ENCODE peak calls at places on chromosomes 4 and X, in seven cellular contexts. C is fibroblast of the aortic adventitia; Q is WTC11; L is stimulated activated CD4-positive, alpha-beta T cell treated with anti-CD3 and anti-CD28 coated beads, Interleukin-4, amount 100 ng/mL, for 24 hours; A is upper lobe of right lung; Y is stimulated activated CD8-positive, alpha-beta memory T cell treated with anti-CD3 and anti-CD28 coated beads, Interleukin-15, amount 100 ng/mL, for 48 hours; G is NT2/D1. S is an unnamed sample.

GRCh38 chrX:96919672-96920071 is 36.0 kb downstream of the RPA4 start:
- DNase-seq in C (no peak), Q (no peak), L (no peak), A (no peak), Y (no peak), G (no peak), S (no peak)

GRCh38 chr4:4805805-4806345 is 53.6 kb upstream of the MSX1 start:
- DNase-seq in C (no peak), Q (no peak), L (no peak), A (no peak), Y (no peak), G (no peak), S (no peak)

GRCh38 chr4:110605077-110605476 is 17.8 kb downstream of the PITX2 start:
- DNase-seq in C (no peak), Q (no peak), L (no peak), A (no peak), Y (no peak), G (no peak), S (no peak)

GRCh38 chr4:17189322-17189721 is 290.9 kb upstream of the LDB2 start:
- DNase-seq in C (peak; percentile 86), Q (no peak), L (no peak), A (no peak), Y (no peak), G (no peak), S (no peak)

GRCh38 chr4:186015212-186015817 is 53.6 kb upstream of the TLR3 start:
- DNase-seq in C (no peak), Q (no peak), L (no peak), A (no peak), Y (no peak), G (no peak), S (peak; percentile 27)

GRCh38 chr4:182874946-182875345 is 42.2 kb downstream of the DCTD start:
- DNase-seq in C (no peak), Q (no peak), L (no peak), A (no peak), Y (no peak), G (no peak), S (no peak)

GRCh38 chr4:186264660-186265059 is 1.3 kb upstream of the F11 start:
- DNase-seq in C (no peak), Q (no peak), L (no peak), A (no peak), Y (no peak), G (no peak), S (no peak)

GRCh38 chr4:118997601-118998000 is 108.9 kb downstream of the SYNPO2 start:
- DNase-seq in C (no peak), Q (no peak), L (no peak), A (no peak), Y (no peak), G (no peak), S (no peak)

GRCh38 chr4:151012836-151013235 is 2.2 kb downstream of the LRBA start:
- DNase-seq in C (no peak), Q (no peak), L (peak; percentile 16), A (no peak), Y (no peak), G (no peak), S (peak; percentile 44)

GRCh38 chrX:27987862-27988646 is 6.8 kb upstream of the DCAF8L1 start:
- DNase-seq in C (no peak), Q (no peak), L (no peak), A (no peak), Y (no peak), G (no peak), S (peak; percentile 0)

GRCh38 chr4:173314715-173315114 is 19.4 kb downstream of the HMGB2 start:
- DNase-seq in C (no peak), Q (no peak), L (no peak), A (no peak), Y (no peak), G (no peak), S (no peak)

GRCh38 chrX:152817082-152817744 is 13.3 kb downstream of the CETN2 start:
- DNase-seq in C (peak; percentile 60), Q (peak; percentile 26), L (no peak), A (no peak), Y (no peak), G (no peak), S (peak; percentile 61)

GRCh38 chr4:108527729-108528128 is 92.6 kb upstream of the RPL34 start:
- DNase-seq in C (no peak), Q (no peak), L (no peak), A (no peak), Y (no peak), G (no peak), S (no peak)

GRCh38 chrX:136780738-136781137 is at the start of gene ARHGEF6:
- DNase-seq in C (peak; percentile 8), Q (no peak), L (peak; percentile 23), A (no peak), Y (peak; percentile 10), G (no peak), S (no peak)

GRCh38 chrX:43557792-43558191 is 98.3 kb upstream of the MAOA start:
- DNase-seq in C (peak; percentile 67), Q (peak; percentile 21), L (peak; percentile 61), A (no peak), Y (peak; percentile 34), G (peak; percentile 43), S (peak; percentile 71)

GRCh38 chrX:435536-436122 is 48.9 kb upstream of the PPP2R3B start:
- DNase-seq in C (no peak), Q (no peak), L (no peak), A (peak; percentile 54), Y (no peak), G (no peak), S (no peak)

GRCh38 chr4:108637856-108638255 is 12.5 kb upstream of the OSTC start:
- DNase-seq in C (peak; percentile 28), Q (no peak), L (no peak), A (no peak), Y (no peak), G (no peak), S (peak; percentile 18)

GRCh38 chr4:40316333-40316781 is 18.8 kb upstream of the CHRNA9 start:
- DNase-seq in C (peak; percentile 95), Q (no peak), L (peak; percentile 61), A (no peak), Y (no peak), G (no peak), S (peak; percentile 94)

GRCh38 chr4:12110607-12111006 is 681.9 kb upstream of the HS3ST1 start:
- DNase-seq in C (no peak), Q (no peak), L (no peak), A (no peak), Y (no peak), G (no peak), S (no peak)

GRCh38 chr4:67603310-67604028 is 44.9 kb downstream of the STAP1 start:
- DNase-seq in C (no peak), Q (no peak), L (no peak), A (no peak), Y (no peak), G (no peak), S (no peak)

S was measured in dermis blood vessel endothelial cell.